ENCODE peak calls at places on chromosomes 6 and 20, in seven cellular contexts. One of them, this sample, is unnamed.

GRCh38 chr6:138088307-138088744 is 18.9 kb downstream of the PERP start:
- DNase-seq in Calu3: peak; percentile 68
- DNase-seq in smooth muscle cell of the brain vasculature: peak; percentile 76
- DNase-seq in ELR: peak; percentile 89
- DNase-seq in amniotic stem cell: peak; percentile 44
- DNase-seq in mucosa of descending colon: no peak
- DNase-seq in T-helper 2 cell: no peak
- DNase-seq in this sample: no peak

GRCh38 chr6:155994071-155994470 is 538.4 kb upstream of the NOX3 start:
- DNase-seq in mucosa of descending colon: no peak
- DNase-seq in Calu3: no peak
- DNase-seq in T-helper 2 cell: no peak
- DNase-seq in ELR: no peak
- DNase-seq in amniotic stem cell: no peak
- DNase-seq in smooth muscle cell of the brain vasculature: no peak
- DNase-seq in this sample: no peak

GRCh38 chr20:10513091-10513490 is 78.0 kb downstream of the SLX4IP start:
- DNase-seq in Calu3: no peak
- DNase-seq in smooth muscle cell of the brain vasculature: no peak
- DNase-seq in mucosa of descending colon: no peak
- DNase-seq in amniotic stem cell: no peak
- DNase-seq in ELR: no peak
- DNase-seq in T-helper 2 cell: no peak
- DNase-seq in this sample: no peak

GRCh38 chr6:105781905-105782304 is 304.2 kb upstream of the PRDM1 start:
- DNase-seq in mucosa of descending colon: no peak
- DNase-seq in smooth muscle cell of the brain vasculature: no peak
- DNase-seq in Calu3: no peak
- DNase-seq in T-helper 2 cell: peak; percentile 67
- DNase-seq in amniotic stem cell: no peak
- DNase-seq in ELR: no peak
- DNase-seq in this sample: no peak

GRCh38 chr20:51121901-51122412 is 99.0 kb upstream of the KCNG1 start:
- DNase-seq in ELR: peak; percentile 78
- DNase-seq in T-helper 2 cell: no peak
- DNase-seq in smooth muscle cell of the brain vasculature: no peak
- DNase-seq in mucosa of descending colon: no peak
- DNase-seq in Calu3: peak; percentile 57
- DNase-seq in amniotic stem cell: no peak
- DNase-seq in this sample: no peak

GRCh38 chr6:44951253-44951656 is 376.9 kb upstream of the RUNX2 start:
- DNase-seq in smooth muscle cell of the brain vasculature: no peak
- DNase-seq in amniotic stem cell: no peak
- DNase-seq in mucosa of descending colon: no peak
- DNase-seq in T-helper 2 cell: no peak
- DNase-seq in Calu3: no peak
- DNase-seq in ELR: no peak
- DNase-seq in this sample: no peak

GRCh38 chr6:135006386-135006914 is 48.2 kb downstream of the HBS1L start:
- DNase-seq in mucosa of descending colon: no peak
- DNase-seq in Calu3: no peak
- DNase-seq in amniotic stem cell: no peak
- DNase-seq in T-helper 2 cell: peak; percentile 27
- DNase-seq in ELR: no peak
- DNase-seq in smooth muscle cell of the brain vasculature: no peak
- DNase-seq in this sample: no peak

GRCh38 chr6:82711105-82711829 is 347.6 kb downstream of the TPBG start:
- DNase-seq in amniotic stem cell: no peak
- DNase-seq in mucosa of descending colon: no peak
- DNase-seq in Calu3: no peak
- DNase-seq in ELR: no peak
- DNase-seq in T-helper 2 cell: no peak
- DNase-seq in smooth muscle cell of the brain vasculature: no peak
- DNase-seq in this sample: no peak

GRCh38 chr6:162509821-162510220 is 217.7 kb downstream of the PRKN start:
- DNase-seq in Calu3: no peak
- DNase-seq in mucosa of descending colon: no peak
- DNase-seq in amniotic stem cell: no peak
- DNase-seq in T-helper 2 cell: no peak
- DNase-seq in ELR: no peak
- DNase-seq in smooth muscle cell of the brain vasculature: no peak
- DNase-seq in this sample: no peak

GRCh38 chr6:20564269-20564668 is 30.0 kb downstream of the CDKAL1 start:
- DNase-seq in smooth muscle cell of the brain vasculature: no peak
- DNase-seq in T-helper 2 cell: no peak
- DNase-seq in mucosa of descending colon: no peak
- DNase-seq in ELR: peak; percentile 37
- DNase-seq in Calu3: no peak
- DNase-seq in amniotic stem cell: no peak
- DNase-seq in this sample: no peak

GRCh38 chr20:35635652-35636051 is 20.0 kb downstream of the SPAG4 start:
- DNase-seq in ELR: no peak
- DNase-seq in smooth muscle cell of the brain vasculature: no peak
- DNase-seq in amniotic stem cell: no peak
- DNase-seq in mucosa of descending colon: no peak
- DNase-seq in Calu3: no peak
- DNase-seq in T-helper 2 cell: no peak
- DNase-seq in this sample: no peak

GRCh38 chr6:88380083-88380482 is 213.9 kb upstream of the CNR1 start:
- DNase-seq in Calu3: peak; percentile 40
- DNase-seq in T-helper 2 cell: no peak
- DNase-seq in smooth muscle cell of the brain vasculature: peak; percentile 59
- DNase-seq in amniotic stem cell: no peak
- DNase-seq in ELR: peak; percentile 66
- DNase-seq in mucosa of descending colon: no peak
- DNase-seq in this sample: no peak

GRCh38 chr6:44257007-44257752 is at the start of gene SLC35B2:
- DNase-seq in Calu3: peak; percentile 91
- DNase-seq in T-helper 2 cell: peak; percentile 81
- DNase-seq in smooth muscle cell of the brain vasculature: no peak
- DNase-seq in ELR: peak; percentile 81
- DNase-seq in mucosa of descending colon: peak; percentile 85
- DNase-seq in amniotic stem cell: peak; percentile 45
- DNase-seq in this sample: no peak

GRCh38 chr20:53195882-53196610 is 223.9 kb downstream of the TSHZ2 start:
- DNase-seq in Calu3: no peak
- DNase-seq in ELR: no peak
- DNase-seq in smooth muscle cell of the brain vasculature: no peak
- DNase-seq in mucosa of descending colon: no peak
- DNase-seq in amniotic stem cell: no peak
- DNase-seq in T-helper 2 cell: no peak
- DNase-seq in this sample: no peak

GRCh38 chr6:5677219-5678000 is 329.3 kb downstream of the NRN1 start:
- DNase-seq in smooth muscle cell of the brain vasculature: no peak
- DNase-seq in Calu3: no peak
- DNase-seq in mucosa of descending colon: no peak
- DNase-seq in ELR: no peak
- DNase-seq in T-helper 2 cell: no peak
- DNase-seq in amniotic stem cell: no peak
- DNase-seq in this sample: no peak

GRCh38 chr6:5997420-5998093 is 9.2 kb downstream of the NRN1 start:
- DNase-seq in mucosa of descending colon: no peak
- DNase-seq in amniotic stem cell: no peak
- DNase-seq in Calu3: no peak
- DNase-seq in T-helper 2 cell: peak; percentile 14
- DNase-seq in smooth muscle cell of the brain vasculature: no peak
- DNase-seq in ELR: no peak
- DNase-seq in this sample: no peak

GRCh38 chr6:159169193-159169555 is at the start of gene FNDC1:
- DNase-seq in Calu3: peak; percentile 76
- DNase-seq in amniotic stem cell: no peak
- DNase-seq in T-helper 2 cell: peak; percentile 50
- DNase-seq in mucosa of descending colon: no peak
- DNase-seq in smooth muscle cell of the brain vasculature: no peak
- DNase-seq in ELR: peak; percentile 13
- DNase-seq in this sample: no peak

GRCh38 chr6:21271431-21272155 is 322.0 kb upstream of the SOX4 start:
- DNase-seq in T-helper 2 cell: no peak
- DNase-seq in ELR: no peak
- DNase-seq in Calu3: no peak
- DNase-seq in smooth muscle cell of the brain vasculature: no peak
- DNase-seq in amniotic stem cell: no peak
- DNase-seq in mucosa of descending colon: no peak
- DNase-seq in this sample: no peak

GRCh38 chr6:167996424-167997199 is 859 bp upstream of the KIF25 start:
- DNase-seq in mucosa of descending colon: no peak
- DNase-seq in T-helper 2 cell: peak; percentile 7
- DNase-seq in ELR: no peak
- DNase-seq in amniotic stem cell: no peak
- DNase-seq in smooth muscle cell of the brain vasculature: no peak
- DNase-seq in Calu3: no peak
- DNase-seq in this sample: peak; percentile 11

GRCh38 chr20:63709149-63709527 is 1.3 kb downstream of the ZGPAT start:
- DNase-seq in ELR: no peak
- DNase-seq in Calu3: no peak
- DNase-seq in smooth muscle cell of the brain vasculature: no peak
- DNase-seq in T-helper 2 cell: no peak
- DNase-seq in amniotic stem cell: no peak
- DNase-seq in mucosa of descending colon: peak; percentile 47
- DNase-seq in this sample: no peak

GRCh38 chr6:6915813-6916547 is 191.8 kb upstream of the RREB1 start:
- DNase-seq in ELR: peak; percentile 4
- DNase-seq in Calu3: no peak
- DNase-seq in mucosa of descending colon: no peak
- DNase-seq in T-helper 2 cell: peak; percentile 24
- DNase-seq in smooth muscle cell of the brain vasculature: no peak
- DNase-seq in amniotic stem cell: no peak
- DNase-seq in this sample: no peak

GRCh38 chr6:6003334-6004146 is 3.2 kb downstream of the NRN1 start:
- DNase-seq in Calu3: no peak
- DNase-seq in mucosa of descending colon: peak; percentile 54
- DNase-seq in ELR: peak; percentile 5
- DNase-seq in T-helper 2 cell: peak; percentile 68
- DNase-seq in smooth muscle cell of the brain vasculature: no peak
- DNase-seq in amniotic stem cell: no peak
- DNase-seq in this sample: peak; percentile 67